ENCODE peak calls at places on chromosomes 3 and 15, in nine cellular contexts. J is GM19239; K is stomach; X is iris pigment epithelial cell; P is hippocampal formation; T is HuH-7; G is fibroblast of mammary gland; D is activated CD8-positive, alpha-beta T cell treated with anti-CD3 and anti-CD28 coated beads for 36 hours; L is SHP77. Z is an unnamed sample.

GRCh38 chr15:63255485-63255990 is 21.9 kb upstream of the APH1B start:
- DNase-seq in D (no peak), G (no peak), K (no peak), J (no peak), T (no peak), P (no peak), L (no peak), X (no peak), Z (no peak)

GRCh38 chr3:119810018-119810435 is 28.1 kb downstream of the NR1I2 start:
- DNase-seq in T (no peak), L (no peak), P (no peak), D (peak), X (peak), G (peak), J (peak), K (peak), Z (no peak)

GRCh38 chr3:184227481-184227935 is 1.9 kb upstream of the VWA5B2 start:
- DNase-seq in L (peak), X (no peak), J (peak), G (peak), K (peak), T (peak), P (no peak), D (peak), Z (peak)

GRCh38 chr3:81289676-81290075 is 471.8 kb downstream of the GBE1 start:
- DNase-seq in P (no peak), K (no peak), L (no peak), D (no peak), J (no peak), T (no peak), X (peak), G (no peak), Z (no peak)

GRCh38 chr3:195907730-195908438 is 467 bp downstream of the TNK2 start:
- DNase-seq in P (no peak), J (peak), D (peak), K (peak), T (no peak), X (no peak), L (no peak), G (no peak), Z (peak)

GRCh38 chr3:68878322-68878721 is 54.0 kb downstream of the TAFA4 start:
- DNase-seq in D (no peak), P (peak), K (no peak), L (no peak), X (peak), T (no peak), G (peak), J (no peak), Z (no peak)

GRCh38 chr15:71596672-71597071 is 213.7 kb upstream of the NR2E3 start:
- DNase-seq in G (peak), D (no peak), T (no peak), K (peak), J (no peak), L (no peak), X (peak), P (peak), Z (no peak)

GRCh38 chr3:2937055-2937454 is 173.1 kb downstream of the IL5RA start:
- DNase-seq in P (no peak), T (no peak), D (no peak), K (no peak), G (no peak), J (no peak), L (no peak), X (no peak), Z (no peak)

GRCh38 chr3:135448520-135448919 is 517.0 kb upstream of the PPP2R3A start:
- DNase-seq in X (no peak), J (no peak), P (no peak), L (no peak), T (no peak), D (no peak), G (no peak), K (no peak), Z (no peak)